ENCODE peak calls at places on chromosomes 2 and 18, in eight cellular contexts. One of them, this sample, is unnamed.

GRCh38 chr2:217711236-217711635 is 291.6 kb downstream of the TNS1 start:
- DNase-seq in HepG2: no peak
- DNase-seq in sigmoid colon: no peak
- DNase-seq in HCT116: no peak
- DNase-seq in GM23338: no peak
- DNase-seq in SK-N-SH: no peak
- DNase-seq in GM12878: no peak
- DNase-seq in spleen: no peak
- DNase-seq in this sample: no peak

GRCh38 chr18:50128506-50129271 is 66.3 kb downstream of the MYO5B start:
- DNase-seq in spleen: no peak
- DNase-seq in HCT116: no peak
- DNase-seq in GM23338: peak; percentile 68
- DNase-seq in HepG2: peak; percentile 34
- DNase-seq in SK-N-SH: no peak
- DNase-seq in GM12878: no peak
- DNase-seq in sigmoid colon: no peak
- DNase-seq in this sample: no peak

GRCh38 chr2:102033028-102033749 is 41.4 kb downstream of the IL1R2 start:
- DNase-seq in GM23338: no peak
- DNase-seq in HepG2: peak; percentile 80
- DNase-seq in SK-N-SH: no peak
- DNase-seq in HCT116: no peak
- DNase-seq in spleen: peak; percentile 79
- DNase-seq in sigmoid colon: no peak
- DNase-seq in GM12878: peak; percentile 53
- DNase-seq in this sample: no peak

GRCh38 chr2:138475394-138475793 is 26.2 kb upstream of the SPOPL start:
- DNase-seq in spleen: no peak
- DNase-seq in HepG2: peak; percentile 77
- DNase-seq in HCT116: no peak
- DNase-seq in SK-N-SH: no peak
- DNase-seq in GM23338: no peak
- DNase-seq in GM12878: peak; percentile 53
- DNase-seq in sigmoid colon: no peak
- DNase-seq in this sample: no peak

GRCh38 chr18:74450626-74451025 is 6.5 kb downstream of the DIPK1C start:
- DNase-seq in GM12878: no peak
- DNase-seq in HepG2: no peak
- DNase-seq in spleen: no peak
- DNase-seq in GM23338: no peak
- DNase-seq in sigmoid colon: no peak
- DNase-seq in HCT116: no peak
- DNase-seq in SK-N-SH: no peak
- DNase-seq in this sample: no peak

GRCh38 chr2:120418174-120418787 is 72.3 kb downstream of the INHBB start:
- DNase-seq in spleen: peak; percentile 64
- DNase-seq in HCT116: no peak
- DNase-seq in GM23338: no peak
- DNase-seq in HepG2: no peak
- DNase-seq in sigmoid colon: no peak
- DNase-seq in SK-N-SH: no peak
- DNase-seq in GM12878: no peak
- DNase-seq in this sample: no peak

GRCh38 chr2:20625491-20625919 is 25.4 kb downstream of the HS1BP3 start:
- DNase-seq in GM12878: no peak
- DNase-seq in spleen: peak; percentile 47
- DNase-seq in HCT116: no peak
- DNase-seq in SK-N-SH: no peak
- DNase-seq in GM23338: no peak
- DNase-seq in HepG2: no peak
- DNase-seq in sigmoid colon: peak; percentile 57
- DNase-seq in this sample: no peak

GRCh38 chr2:227464851-227465250 is 7.1 kb upstream of the AGFG1 start:
- DNase-seq in GM12878: no peak
- DNase-seq in HepG2: no peak
- DNase-seq in HCT116: no peak
- DNase-seq in sigmoid colon: no peak
- DNase-seq in GM23338: no peak
- DNase-seq in spleen: no peak
- DNase-seq in SK-N-SH: no peak
- DNase-seq in this sample: no peak

GRCh38 chr2:133346654-133347053 is 221.6 kb downstream of the NCKAP5 start:
- DNase-seq in GM12878: no peak
- DNase-seq in HCT116: no peak
- DNase-seq in sigmoid colon: no peak
- DNase-seq in HepG2: no peak
- DNase-seq in spleen: no peak
- DNase-seq in GM23338: no peak
- DNase-seq in SK-N-SH: no peak
- DNase-seq in this sample: no peak

GRCh38 chr2:190501702-190502407 is 32.7 kb downstream of the NEMP2 start:
- DNase-seq in GM23338: no peak
- DNase-seq in HepG2: no peak
- DNase-seq in GM12878: no peak
- DNase-seq in HCT116: no peak
- DNase-seq in sigmoid colon: no peak
- DNase-seq in SK-N-SH: no peak
- DNase-seq in spleen: no peak
- DNase-seq in this sample: no peak

GRCh38 chr2:144048631-144049060 is 471.3 kb downstream of the ZEB2 start:
- DNase-seq in HepG2: no peak
- DNase-seq in HCT116: no peak
- DNase-seq in GM12878: no peak
- DNase-seq in sigmoid colon: no peak
- DNase-seq in spleen: no peak
- DNase-seq in GM23338: no peak
- DNase-seq in SK-N-SH: peak; percentile 38
- DNase-seq in this sample: no peak

GRCh38 chr18:45978084-45978483 is 11.0 kb upstream of the EPG5 start:
- DNase-seq in spleen: no peak
- DNase-seq in SK-N-SH: no peak
- DNase-seq in GM23338: peak; percentile 53
- DNase-seq in HepG2: no peak
- DNase-seq in sigmoid colon: no peak
- DNase-seq in GM12878: no peak
- DNase-seq in HCT116: no peak
- DNase-seq in this sample: no peak

GRCh38 chr18:79508565-79509535 is 113.1 kb downstream of the NFATC1 start:
- DNase-seq in GM12878: no peak
- DNase-seq in HCT116: no peak
- DNase-seq in HepG2: no peak
- DNase-seq in SK-N-SH: no peak
- DNase-seq in spleen: peak; percentile 89
- DNase-seq in GM23338: no peak
- DNase-seq in sigmoid colon: peak; percentile 70
- DNase-seq in this sample: no peak

GRCh38 chr2:71608441-71608840 is 155.1 kb downstream of the DYSF start:
- DNase-seq in SK-N-SH: no peak
- DNase-seq in HCT116: no peak
- DNase-seq in HepG2: no peak
- DNase-seq in GM23338: no peak
- DNase-seq in spleen: peak; percentile 34
- DNase-seq in sigmoid colon: no peak
- DNase-seq in GM12878: no peak
- DNase-seq in this sample: no peak

GRCh38 chr2:237704476-237705224 is 77.3 kb downstream of the LRRFIP1 start:
- DNase-seq in spleen: no peak
- DNase-seq in HepG2: no peak
- DNase-seq in SK-N-SH: no peak
- DNase-seq in GM23338: no peak
- DNase-seq in sigmoid colon: no peak
- DNase-seq in HCT116: no peak
- DNase-seq in GM12878: no peak
- DNase-seq in this sample: no peak

GRCh38 chr2:237700583-237701032 is 73.2 kb downstream of the LRRFIP1 start:
- DNase-seq in GM12878: peak; percentile 54
- DNase-seq in spleen: peak; percentile 85
- DNase-seq in HCT116: no peak
- DNase-seq in HepG2: no peak
- DNase-seq in GM23338: peak; percentile 22
- DNase-seq in SK-N-SH: peak; percentile 44
- DNase-seq in sigmoid colon: peak; percentile 92
- DNase-seq in this sample: no peak

GRCh38 chr2:237701859-237702370 is 74.5 kb downstream of the LRRFIP1 start:
- DNase-seq in GM23338: no peak
- DNase-seq in spleen: peak; percentile 69
- DNase-seq in HepG2: no peak
- DNase-seq in sigmoid colon: no peak
- DNase-seq in SK-N-SH: peak; percentile 46
- DNase-seq in HCT116: no peak
- DNase-seq in GM12878: no peak
- DNase-seq in this sample: no peak

GRCh38 chr2:237701033-237701858 is 73.9 kb downstream of the LRRFIP1 start:
- DNase-seq in GM12878: no peak
- DNase-seq in GM23338: peak; percentile 15
- DNase-seq in HepG2: no peak
- DNase-seq in sigmoid colon: no peak
- DNase-seq in SK-N-SH: no peak
- DNase-seq in HCT116: no peak
- DNase-seq in spleen: peak; percentile 79
- DNase-seq in this sample: no peak

DNA sequence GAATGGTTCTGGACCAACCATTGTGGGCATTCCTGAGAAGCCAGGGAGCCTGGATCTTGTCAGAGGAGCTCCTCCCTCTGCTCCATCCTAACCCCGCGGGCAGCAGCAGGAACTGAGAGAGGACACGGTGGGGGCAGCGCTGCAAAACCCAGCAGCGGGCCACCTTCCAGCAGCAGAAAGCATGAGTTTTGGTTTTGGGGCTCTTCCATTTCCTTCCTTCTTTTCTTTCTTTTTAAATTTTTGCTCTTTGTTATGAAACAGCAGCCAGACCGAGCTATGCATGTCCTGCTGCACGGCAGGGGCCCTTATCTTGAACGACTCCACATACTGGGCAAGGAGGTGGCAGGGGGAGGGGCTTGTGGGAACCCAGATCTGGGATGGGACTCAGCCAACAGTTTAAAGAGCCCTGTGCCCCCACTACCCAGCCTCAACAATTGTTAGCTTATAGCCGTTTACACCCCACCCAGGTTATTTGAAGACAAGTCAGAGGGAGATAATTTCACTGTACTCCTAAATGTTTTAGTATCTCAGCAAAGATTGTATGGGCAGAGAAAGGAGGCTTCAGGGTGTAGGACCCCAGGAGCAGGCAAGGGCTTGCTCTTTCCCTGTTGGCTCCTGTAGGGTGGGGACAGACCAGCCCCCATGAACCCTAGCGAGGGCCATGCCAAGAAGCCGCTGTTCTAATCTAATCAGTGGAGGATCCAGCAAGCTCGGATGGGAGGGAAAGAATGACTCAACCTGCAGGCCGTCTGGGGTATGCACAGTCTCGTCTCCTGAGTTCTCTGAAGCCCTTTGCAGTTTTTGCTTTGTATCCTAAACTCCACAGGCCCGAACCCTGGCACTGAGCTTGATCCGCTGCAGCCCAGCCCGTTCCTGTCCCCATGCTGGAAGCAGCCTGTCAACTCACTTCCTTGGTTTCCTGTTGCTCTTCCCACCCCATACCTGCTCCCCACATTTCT is 75.3 kb downstream of the LRRFIP1 start:
- DNase-seq in spleen: peak; percentile 88
- DNase-seq in GM23338: peak; percentile 80
- DNase-seq in HCT116: no peak
- DNase-seq in sigmoid colon: peak; percentile 89
- DNase-seq in SK-N-SH: peak; percentile 75
- DNase-seq in HepG2: no peak
- DNase-seq in GM12878: no peak
- DNase-seq in this sample: no peak
- TF ChIP-seq POLR2AphosphoS5 in spleen: peak; percentile 74
- TF ChIP-seq POLR2AphosphoS5 in GM23338: no peak
- TF ChIP-seq POLR2AphosphoS5 in HCT116: no peak
- TF ChIP-seq POLR2AphosphoS5 in sigmoid colon: peak; percentile 76
- TF ChIP-seq POLR2AphosphoS5 in SK-N-SH: peak; percentile 46
- TF ChIP-seq POLR2AphosphoS5 in HepG2: no peak
- TF ChIP-seq POLR2AphosphoS5 in GM12878: no peak
- TF ChIP-seq POLR2AphosphoS5 in this sample: no peak

DNA sequence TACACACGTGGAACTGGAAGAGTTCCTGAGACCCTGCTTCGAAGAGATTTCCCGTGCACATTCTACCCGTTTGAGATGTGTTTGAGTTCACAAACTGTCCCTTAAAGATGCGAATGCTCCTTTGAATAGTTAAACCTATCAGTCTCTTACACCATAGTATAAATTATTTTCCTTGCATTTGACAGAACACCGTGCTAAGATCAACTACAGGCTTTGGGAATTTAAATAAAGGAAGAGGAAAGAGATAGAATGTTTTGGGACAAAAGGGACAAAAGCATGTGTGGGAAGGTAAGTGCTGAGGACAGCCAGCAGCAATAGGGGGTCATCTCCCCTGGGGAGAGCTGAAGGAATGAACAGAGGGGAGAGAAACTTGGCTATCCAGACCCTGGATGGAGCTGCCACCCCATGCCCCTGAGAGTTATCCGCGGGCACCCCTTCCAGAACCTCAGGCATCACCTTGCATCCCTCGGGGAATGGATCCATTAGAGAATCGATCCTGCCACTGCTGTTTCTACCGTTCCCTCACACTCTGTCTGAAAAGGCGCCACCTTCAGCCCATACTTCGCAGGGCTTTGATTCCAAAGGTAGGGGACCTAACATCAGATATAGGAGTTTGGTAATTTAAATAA is 890 bp upstream of the ADCY3 start:
- DNase-seq in sigmoid colon: no peak
- DNase-seq in HepG2: peak; percentile 21
- DNase-seq in GM12878: no peak
- DNase-seq in HCT116: no peak
- DNase-seq in GM23338: peak; percentile 64
- DNase-seq in SK-N-SH: peak; percentile 70
- DNase-seq in spleen: peak; percentile 15
- DNase-seq in this sample: no peak
- TF ChIP-seq CTCF in sigmoid colon: no peak
- TF ChIP-seq CTCF in HepG2: peak; percentile 61
- TF ChIP-seq CTCF in GM12878: peak; percentile 46
- TF ChIP-seq CTCF in HCT116: peak; percentile 44
- TF ChIP-seq CTCF in GM23338: peak; percentile 60
- TF ChIP-seq CTCF in SK-N-SH: peak; percentile 64
- TF ChIP-seq CTCF in spleen: no peak
- TF ChIP-seq CTCF in this sample: peak; percentile 79

GRCh38 chr2:127639111-127639474 is 6.9 kb upstream of the GPR17 start:
- DNase-seq in spleen: no peak
- DNase-seq in sigmoid colon: no peak
- DNase-seq in SK-N-SH: no peak
- DNase-seq in HepG2: no peak
- DNase-seq in HCT116: no peak
- DNase-seq in GM12878: no peak
- DNase-seq in GM23338: no peak
- DNase-seq in this sample: no peak
- H3K4me1 ChIP-seq in spleen: peaks cover 94% of the 10 kb centered on the region
- H3K4me1 ChIP-seq in sigmoid colon: peaks cover 95% of the 10 kb centered on the region
- H3K4me1 ChIP-seq in SK-N-SH: peaks cover 42% of the 10 kb centered on the region
- H3K4me1 ChIP-seq in HepG2: peaks cover 54% of the 10 kb centered on the region
- H3K4me1 ChIP-seq in HCT116: peaks cover 19% of the 10 kb centered on the region
- H3K4me1 ChIP-seq in GM12878: peaks cover 1% of the 10 kb centered on the region
- H3K4me1 ChIP-seq in GM23338: peaks cover 10% of the 10 kb centered on the region
- H3K4me1 ChIP-seq in this sample: peaks cover 10% of the 10 kb centered on the region

GRCh38 chr2:170530284-170530745 is 184.8 kb upstream of the SP5 start:
- DNase-seq in SK-N-SH: peak; percentile 51
- DNase-seq in sigmoid colon: peak; percentile 96
- DNase-seq in HCT116: no peak
- DNase-seq in GM12878: no peak
- DNase-seq in HepG2: peak; percentile 94
- DNase-seq in GM23338: peak; percentile 61
- DNase-seq in spleen: no peak
- DNase-seq in this sample: no peak
- TF ChIP-seq POLR2AphosphoS5 in SK-N-SH: no peak
- TF ChIP-seq POLR2AphosphoS5 in sigmoid colon: no peak
- TF ChIP-seq POLR2AphosphoS5 in HCT116: no peak
- TF ChIP-seq POLR2AphosphoS5 in GM12878: no peak
- TF ChIP-seq POLR2AphosphoS5 in HepG2: no peak
- TF ChIP-seq POLR2AphosphoS5 in GM23338: no peak
- TF ChIP-seq POLR2AphosphoS5 in spleen: no peak
- TF ChIP-seq POLR2AphosphoS5 in this sample: no peak

GRCh38 chr2:231672617-231673347 is 35.5 kb upstream of the PTMA start:
- DNase-seq in sigmoid colon: peak; percentile 80
- DNase-seq in SK-N-SH: no peak
- DNase-seq in GM23338: peak; percentile 93
- DNase-seq in GM12878: peak; percentile 71
- DNase-seq in HepG2: peak; percentile 71
- DNase-seq in spleen: peak; percentile 93
- DNase-seq in HCT116: peak; percentile 79
- DNase-seq in this sample: no peak
- TF ChIP-seq CTCF in sigmoid colon: no peak
- TF ChIP-seq CTCF in SK-N-SH: peak; percentile 28
- TF ChIP-seq CTCF in GM23338: peak; percentile 55
- TF ChIP-seq CTCF in GM12878: peak; percentile 56
- TF ChIP-seq CTCF in HepG2: peak; percentile 72
- TF ChIP-seq CTCF in spleen: peak; percentile 35
- TF ChIP-seq CTCF in HCT116: no peak
- TF ChIP-seq CTCF in this sample: peak; percentile 81